ENCODE peak calls at places on chromosomes 5 and 9, in six cellular contexts. One of them, this sample, is unnamed.

GRCh38 chr5:2895876-2896275 is 144.4 kb upstream of the IRX2 start:
- DNase-seq in cardiac fibroblast: no peak
- DNase-seq in uterus: no peak
- DNase-seq in MCF 10A: no peak
- DNase-seq in transverse colon: no peak
- DNase-seq in osteocyte: peak
- DNase-seq in this sample: no peak

GRCh38 chr5:2430606-2431005 is 320.9 kb downstream of the IRX2 start:
- DNase-seq in uterus: no peak
- DNase-seq in osteocyte: no peak
- DNase-seq in transverse colon: no peak
- DNase-seq in MCF 10A: peak
- DNase-seq in cardiac fibroblast: no peak
- DNase-seq in this sample: no peak

GRCh38 chr9:124716795-124717194 is 54.3 kb downstream of the NR6A1 start:
- DNase-seq in osteocyte: no peak
- DNase-seq in cardiac fibroblast: peak
- DNase-seq in uterus: no peak
- DNase-seq in transverse colon: no peak
- DNase-seq in MCF 10A: peak
- DNase-seq in this sample: no peak

GRCh38 chr9:36189978-36190377 is 743 bp upstream of the CLTA start:
- DNase-seq in transverse colon: peak
- DNase-seq in osteocyte: no peak
- DNase-seq in uterus: no peak
- DNase-seq in cardiac fibroblast: peak
- DNase-seq in MCF 10A: no peak
- DNase-seq in this sample: no peak

GRCh38 chr9:123637940-123638634 is 282.1 kb downstream of the CRB2 start:
- DNase-seq in transverse colon: peak
- DNase-seq in cardiac fibroblast: no peak
- DNase-seq in uterus: no peak
- DNase-seq in MCF 10A: no peak
- DNase-seq in osteocyte: peak
- DNase-seq in this sample: no peak

GRCh38 chr5:134139377-134139851 is 24.9 kb downstream of the TCF7 start:
- DNase-seq in uterus: no peak
- DNase-seq in osteocyte: peak
- DNase-seq in MCF 10A: no peak
- DNase-seq in transverse colon: no peak
- DNase-seq in cardiac fibroblast: no peak
- DNase-seq in this sample: no peak

GRCh38 chr9:11190719-11191118 is 577.9 kb upstream of the PTPRD start:
- DNase-seq in MCF 10A: no peak
- DNase-seq in uterus: no peak
- DNase-seq in cardiac fibroblast: no peak
- DNase-seq in osteocyte: no peak
- DNase-seq in transverse colon: no peak
- DNase-seq in this sample: no peak

GRCh38 chr9:89346703-89347102 is 28.4 kb downstream of the SECISBP2 start:
- DNase-seq in MCF 10A: no peak
- DNase-seq in cardiac fibroblast: no peak
- DNase-seq in uterus: no peak
- DNase-seq in osteocyte: no peak
- DNase-seq in transverse colon: no peak
- DNase-seq in this sample: no peak

GRCh38 chr9:13480688-13481087 is 201.2 kb upstream of the MPDZ start:
- DNase-seq in transverse colon: no peak
- DNase-seq in MCF 10A: no peak
- DNase-seq in osteocyte: no peak
- DNase-seq in cardiac fibroblast: peak
- DNase-seq in uterus: no peak
- DNase-seq in this sample: peak

GRCh38 chr5:63961598-63962161 is 565 bp downstream of the HTR1A start:
- DNase-seq in transverse colon: no peak
- DNase-seq in osteocyte: no peak
- DNase-seq in MCF 10A: no peak
- DNase-seq in uterus: no peak
- DNase-seq in cardiac fibroblast: no peak
- DNase-seq in this sample: no peak

GRCh38 chr5:16936150-16937022 is at the start of gene MYO10:
- DNase-seq in osteocyte: peak
- DNase-seq in transverse colon: peak
- DNase-seq in MCF 10A: peak
- DNase-seq in uterus: peak
- DNase-seq in cardiac fibroblast: peak
- DNase-seq in this sample: peak

GRCh38 chr9:17571825-17572224 is 7.0 kb upstream of the SH3GL2 start:
- DNase-seq in MCF 10A: no peak
- DNase-seq in cardiac fibroblast: no peak
- DNase-seq in uterus: no peak
- DNase-seq in transverse colon: no peak
- DNase-seq in osteocyte: no peak
- DNase-seq in this sample: no peak

GRCh38 chr9:70324963-70325362 is 66.2 kb downstream of the SMC5 start:
- DNase-seq in cardiac fibroblast: peak
- DNase-seq in transverse colon: no peak
- DNase-seq in osteocyte: no peak
- DNase-seq in MCF 10A: peak
- DNase-seq in uterus: no peak
- DNase-seq in this sample: no peak

GRCh38 chr5:121962943-121963342 is 1.2 kb downstream of the SRFBP1 start:
- DNase-seq in transverse colon: no peak
- DNase-seq in cardiac fibroblast: peak
- DNase-seq in MCF 10A: no peak
- DNase-seq in uterus: no peak
- DNase-seq in osteocyte: no peak
- DNase-seq in this sample: no peak

GRCh38 chr5:145983461-145983860 is 47.1 kb downstream of the SH3RF2 start:
- DNase-seq in uterus: no peak
- DNase-seq in cardiac fibroblast: no peak
- DNase-seq in transverse colon: no peak
- DNase-seq in MCF 10A: no peak
- DNase-seq in osteocyte: no peak
- DNase-seq in this sample: no peak

GRCh38 chr5:160161626-160162025 is 42.4 kb upstream of the PWWP2A start:
- DNase-seq in osteocyte: no peak
- DNase-seq in transverse colon: no peak
- DNase-seq in uterus: no peak
- DNase-seq in cardiac fibroblast: no peak
- DNase-seq in MCF 10A: no peak
- DNase-seq in this sample: no peak

GRCh38 chr9:127208416-127208815 is 56.2 kb upstream of the GARNL3 start:
- DNase-seq in cardiac fibroblast: no peak
- DNase-seq in transverse colon: no peak
- DNase-seq in MCF 10A: no peak
- DNase-seq in uterus: no peak
- DNase-seq in osteocyte: no peak
- DNase-seq in this sample: no peak

GRCh38 chr9:129834489-129835127 is 467 bp downstream of the C9orf78 start:
- DNase-seq in transverse colon: peak
- DNase-seq in osteocyte: no peak
- DNase-seq in cardiac fibroblast: no peak
- DNase-seq in MCF 10A: no peak
- DNase-seq in uterus: no peak
- DNase-seq in this sample: no peak

GRCh38 chr9:78860806-78861475 is 564.0 kb downstream of the PSAT1 start:
- DNase-seq in transverse colon: no peak
- DNase-seq in cardiac fibroblast: peak
- DNase-seq in osteocyte: no peak
- DNase-seq in MCF 10A: peak
- DNase-seq in uterus: no peak
- DNase-seq in this sample: no peak
- TF ChIP-seq CTCF in transverse colon: no peak
- TF ChIP-seq CTCF in cardiac fibroblast: peak
- TF ChIP-seq CTCF in osteocyte: no peak
- TF ChIP-seq CTCF in MCF 10A: no peak
- TF ChIP-seq CTCF in uterus: no peak
- TF ChIP-seq CTCF in this sample: no peak

DNA sequence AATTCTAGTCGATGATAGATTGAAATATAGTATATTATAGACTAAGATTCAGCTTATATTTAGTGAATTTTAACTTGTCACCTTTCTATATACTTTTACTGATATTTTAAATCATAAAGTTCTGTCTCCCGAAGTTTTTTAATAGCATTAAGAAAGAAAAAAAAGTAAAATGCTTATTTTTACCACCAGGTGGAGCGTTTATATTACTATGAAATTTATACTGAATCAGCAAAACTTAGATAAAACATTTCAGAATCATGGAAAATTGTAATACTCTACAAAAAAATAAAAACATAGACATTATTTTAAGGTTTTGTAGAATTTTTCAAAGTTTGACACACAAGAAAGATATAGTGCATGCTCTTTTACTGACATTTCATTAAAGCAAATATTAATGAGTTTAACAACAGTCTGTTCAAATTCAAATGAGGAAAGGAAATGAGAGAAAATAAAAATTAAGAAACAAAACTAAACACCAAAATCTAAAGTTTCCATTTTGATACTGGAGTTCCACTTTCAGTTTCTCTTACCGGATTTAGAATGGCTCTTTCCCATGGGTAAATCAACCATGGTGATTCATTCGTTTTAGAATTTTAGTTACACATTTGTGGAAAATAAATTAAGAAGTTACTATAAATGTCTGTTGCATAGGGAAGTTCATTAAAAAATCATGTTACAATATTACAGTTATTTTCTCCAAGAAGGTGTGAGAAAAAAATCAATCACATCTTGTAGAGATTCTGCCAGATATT is 1035.3 kb downstream of the CDH12 start:
- DNase-seq in cardiac fibroblast: peak
- DNase-seq in MCF 10A: peak
- DNase-seq in transverse colon: no peak
- DNase-seq in uterus: no peak
- DNase-seq in osteocyte: no peak
- DNase-seq in this sample: no peak
- TF ChIP-seq CTCF in cardiac fibroblast: peak
- TF ChIP-seq CTCF in MCF 10A: peak
- TF ChIP-seq CTCF in transverse colon: peak
- TF ChIP-seq CTCF in uterus: no peak
- TF ChIP-seq CTCF in osteocyte: peak
- TF ChIP-seq CTCF in this sample: peak

GRCh38 chr5:116271432-116271831 is 186.6 kb downstream of the COMMD10 start:
- DNase-seq in uterus: no peak
- DNase-seq in transverse colon: no peak
- DNase-seq in MCF 10A: no peak
- DNase-seq in cardiac fibroblast: peak
- DNase-seq in osteocyte: no peak
- DNase-seq in this sample: no peak

GRCh38 chr5:116273458-116274242 is 188.8 kb downstream of the COMMD10 start:
- DNase-seq in cardiac fibroblast: peak
- DNase-seq in transverse colon: no peak
- DNase-seq in uterus: no peak
- DNase-seq in MCF 10A: no peak
- DNase-seq in osteocyte: no peak
- DNase-seq in this sample: no peak

GRCh38 chr5:116275282-116275681 is 190.5 kb downstream of the COMMD10 start:
- DNase-seq in uterus: no peak
- DNase-seq in osteocyte: no peak
- DNase-seq in transverse colon: no peak
- DNase-seq in cardiac fibroblast: no peak
- DNase-seq in MCF 10A: no peak
- DNase-seq in this sample: no peak

GRCh38 chr5:116274251-116274650 is 189.4 kb downstream of the COMMD10 start:
- DNase-seq in osteocyte: no peak
- DNase-seq in MCF 10A: no peak
- DNase-seq in uterus: no peak
- DNase-seq in cardiac fibroblast: no peak
- DNase-seq in transverse colon: no peak
- DNase-seq in this sample: no peak

DNA sequence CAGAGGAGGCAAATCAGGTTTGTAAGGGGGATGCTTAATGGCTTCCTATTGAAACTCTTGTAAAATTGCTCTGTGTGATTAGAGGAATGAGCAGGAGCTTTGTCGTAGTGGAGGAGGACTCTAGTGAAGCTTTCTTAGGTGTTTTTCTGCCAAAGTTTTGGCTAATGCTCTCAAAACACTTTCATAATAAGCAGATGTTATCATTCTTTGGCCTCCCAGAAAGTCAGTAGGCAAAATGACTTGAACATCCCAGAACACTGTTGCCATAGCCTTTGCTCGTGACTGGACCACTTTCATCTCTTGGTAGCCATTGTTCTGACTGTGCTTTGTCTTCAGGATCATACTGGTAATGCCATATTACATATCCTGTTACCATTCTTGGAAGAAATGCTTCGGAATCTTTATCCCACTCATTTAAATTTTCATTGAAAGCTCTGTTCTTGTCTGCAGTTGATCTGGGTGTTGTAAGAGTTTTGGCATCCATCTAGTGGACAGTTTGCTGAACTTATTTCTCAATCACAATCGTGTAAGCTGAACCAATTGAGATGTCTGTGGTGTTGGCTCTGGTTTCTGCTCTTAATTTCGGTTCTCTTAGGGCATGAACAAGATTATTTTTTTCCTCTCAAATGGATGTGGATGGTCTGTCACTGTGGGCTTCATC is 187.6 kb downstream of the COMMD10 start:
- DNase-seq in MCF 10A: peak
- DNase-seq in cardiac fibroblast: peak
- DNase-seq in transverse colon: no peak
- DNase-seq in uterus: no peak
- DNase-seq in osteocyte: no peak
- DNase-seq in this sample: peak
- TF ChIP-seq CTCF in MCF 10A: no peak
- TF ChIP-seq CTCF in cardiac fibroblast: peak
- TF ChIP-seq CTCF in transverse colon: no peak
- TF ChIP-seq CTCF in uterus: no peak
- TF ChIP-seq CTCF in osteocyte: no peak
- TF ChIP-seq CTCF in this sample: peak

DNA sequence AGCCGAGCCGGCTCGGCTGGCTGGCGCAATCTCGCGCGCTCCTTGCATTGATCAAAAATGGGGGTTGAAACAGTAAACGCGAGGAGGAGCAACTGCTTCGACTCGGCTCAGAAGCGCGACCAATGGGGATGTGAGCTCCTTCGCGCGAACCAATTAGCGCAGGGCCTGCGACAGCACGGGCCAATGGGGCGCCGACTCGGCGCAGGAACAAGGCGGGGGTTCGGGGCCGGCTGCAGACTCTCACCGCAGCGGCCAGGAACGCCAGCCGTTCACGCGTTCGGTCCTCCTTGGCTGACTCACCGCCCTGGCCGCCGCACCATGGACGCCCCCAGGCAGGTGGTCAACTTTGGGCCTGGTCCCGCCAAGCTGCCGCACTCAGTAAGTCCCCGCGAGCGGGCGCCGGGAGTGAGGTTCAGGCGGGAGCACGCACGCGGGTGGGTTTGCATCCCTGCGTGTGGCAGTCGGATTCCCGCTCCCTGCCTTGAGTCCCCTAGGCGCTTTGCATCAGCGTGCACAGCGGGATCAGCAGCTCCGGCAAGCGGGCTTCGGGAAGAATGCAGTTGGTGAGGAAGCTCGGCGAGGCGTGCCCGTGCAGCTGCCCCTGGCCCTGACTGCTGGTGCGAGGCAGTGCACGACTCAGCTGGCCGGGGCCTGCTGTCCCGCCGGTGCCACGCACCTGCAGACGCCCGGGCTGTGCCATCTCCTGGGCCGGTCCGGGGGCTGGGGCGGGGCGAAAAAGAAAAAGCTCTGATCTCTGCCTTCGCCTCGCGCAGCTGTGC is at the start of gene PSAT1:
- DNase-seq in MCF 10A: peak
- DNase-seq in transverse colon: peak
- DNase-seq in osteocyte: peak
- DNase-seq in uterus: peak
- DNase-seq in cardiac fibroblast: peak
- DNase-seq in this sample: peak
- TF ChIP-seq CTCF in MCF 10A: no peak
- TF ChIP-seq CTCF in transverse colon: no peak
- TF ChIP-seq CTCF in osteocyte: no peak
- TF ChIP-seq CTCF in uterus: no peak
- TF ChIP-seq CTCF in cardiac fibroblast: no peak
- TF ChIP-seq CTCF in this sample: no peak

This sample was measured in AG09319.